ENCODE peak calls at places on chromosomes 1 and 21, in nine cellular contexts. A, V, E, O, M, B, I, U and Z are unnamed samples.
A peak's percentile ranks its signal among the peaks of the same experiment; 100 is the strongest.

GRCh38 chr1:85134583-85135455 is 66.0 kb downstream of the SYDE2 start:
- DNase-seq in A (no peak), V (no peak), E (peak; percentile 86), O (no peak), M (peak; percentile 37), B (no peak), I (no peak), U (no peak), Z (no peak)

GRCh38 chr1:220483700-220484099 is 44.2 kb upstream of the MARK1 start:
- DNase-seq in A (no peak), V (no peak), E (no peak), O (no peak), M (no peak), B (no peak), I (no peak), U (no peak), Z (peak; percentile 84)

GRCh38 chr1:241266121-241266520 is 90.9 kb downstream of the RGS7 start:
- DNase-seq in A (no peak), V (no peak), E (no peak), O (no peak), M (no peak), B (no peak), I (no peak), U (no peak), Z (no peak)

GRCh38 chr1:25640646-25641328 is 24.2 kb downstream of the MAN1C1 start:
- DNase-seq in A (no peak), V (no peak), E (no peak), O (no peak), M (no peak), B (no peak), I (no peak), U (no peak), Z (peak; percentile 62)

GRCh38 chr1:88768816-88769215 is 84.7 kb downstream of the PKN2 start:
- DNase-seq in A (no peak), V (no peak), E (no peak), O (no peak), M (no peak), B (no peak), I (no peak), U (no peak), Z (no peak)

GRCh38 chr21:17371470-17371869 is 141.4 kb upstream of the CXADR start:
- DNase-seq in A (no peak), V (no peak), E (no peak), O (no peak), M (no peak), B (no peak), I (no peak), U (no peak), Z (no peak)

GRCh38 chr21:27719226-27719625 is 752.3 kb upstream of the ADAMTS5 start:
- DNase-seq in A (no peak), V (no peak), E (no peak), O (no peak), M (no peak), B (no peak), I (no peak), U (no peak), Z (no peak)

GRCh38 chr1:99886179-99886578 is 36.0 kb downstream of the AGL start:
- DNase-seq in A (no peak), V (no peak), E (no peak), O (no peak), M (no peak), B (no peak), I (no peak), U (no peak), Z (no peak)

GRCh38 chr1:1063945-1064831 is 9.9 kb downstream of the RNF223 start:
- DNase-seq in A (peak; percentile 56), V (no peak), E (peak; percentile 61), O (peak; percentile 82), M (peak; percentile 76), B (peak; percentile 77), I (peak; percentile 91), U (no peak), Z (no peak)

GRCh38 chr1:109640285-109640865 is 15.5 kb upstream of the GSTM4 start:
- DNase-seq in A (peak; percentile 75), V (peak; percentile 65), E (peak; percentile 87), O (peak; percentile 60), M (peak; percentile 93), B (peak; percentile 93), I (peak; percentile 95), U (peak; percentile 94), Z (peak; percentile 97)

GRCh38 chr1:25447547-25447946 is 16.9 kb downstream of the MACO1 start:
- DNase-seq in A (no peak), V (no peak), E (no peak), O (no peak), M (no peak), B (no peak), I (no peak), U (no peak), Z (no peak)

GRCh38 chr1:16061255-16061654 is 12.2 kb downstream of the FAM131C start:
- DNase-seq in A (no peak), V (no peak), E (no peak), O (no peak), M (no peak), B (no peak), I (no peak), U (no peak), Z (no peak)

GRCh38 chr1:189606795-189607476 is 870.7 kb downstream of the BRINP3 start:
- DNase-seq in A (no peak), V (no peak), E (no peak), O (no peak), M (no peak), B (no peak), I (no peak), U (no peak), Z (no peak)

DNA sequence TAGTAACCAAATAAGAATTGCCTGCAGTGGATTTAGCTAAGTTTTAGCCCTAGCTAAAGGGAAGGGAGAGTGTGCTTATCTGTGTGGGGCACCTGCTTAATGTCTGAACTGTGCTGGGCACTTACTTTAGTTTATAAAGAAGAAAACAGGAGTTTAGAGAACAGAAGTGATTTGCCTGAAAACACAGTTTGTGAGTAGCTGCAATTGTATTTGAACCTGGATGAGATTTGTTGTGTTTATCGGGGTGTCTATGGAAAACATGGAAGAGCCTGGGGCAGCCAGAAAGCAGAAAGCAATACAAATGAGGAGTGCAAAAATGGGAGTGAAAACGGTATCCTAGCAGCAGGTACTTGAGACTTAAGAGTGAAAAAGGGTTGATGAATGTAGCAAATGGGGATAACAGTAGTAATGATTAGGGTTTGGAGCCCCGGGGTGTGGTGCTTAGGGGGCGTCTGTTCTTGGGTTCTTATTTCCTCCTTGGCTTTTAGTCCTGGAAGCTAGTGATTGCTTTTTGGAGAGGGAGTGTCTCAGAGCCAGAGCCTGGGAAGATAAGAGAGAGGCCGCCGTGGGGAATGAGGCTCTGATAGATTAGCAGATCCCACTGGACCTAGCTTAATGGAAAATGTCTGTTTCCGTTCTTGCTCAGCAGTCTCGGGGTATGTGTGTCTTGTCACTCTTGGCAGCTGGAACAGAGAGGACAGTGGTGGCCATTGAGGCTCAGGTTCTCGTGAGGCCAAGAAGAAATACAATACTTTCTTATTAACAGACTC is 5.6 kb downstream of the PRCC start:
- DNase-seq in A (no peak), V (no peak), E (no peak), O (no peak), M (no peak), B (no peak), I (no peak), U (no peak), Z (no peak)
- TF ChIP-seq POLR2AphosphoS5 in A (no peak), V (no peak), E (no peak), O (no peak), M (no peak), B (no peak), I (no peak), U (no peak), Z (no peak)

GRCh38 chr21:31132574-31133242 is 94.4 kb upstream of the KRTAP19-8 start:
- DNase-seq in A (no peak), V (no peak), E (no peak), O (no peak), M (peak; percentile 43), B (no peak), I (no peak), U (no peak), Z (no peak)
- H3K27ac ChIP-seq in A (no peak overlapping the region), V (no peak overlapping the region), E (no peak overlapping the region), O (no peak overlapping the region), M (no peak overlapping the region), B (no peak overlapping the region), I (no peak overlapping the region), U (no peak overlapping the region), Z (no peak overlapping the region)

GRCh38 chr1:27789511-27790154 is 16.6 kb downstream of the STX12 start:
- DNase-seq in A (peak; percentile 40), V (no peak), E (peak; percentile 82), O (peak; percentile 92), M (no peak), B (peak; percentile 59), I (no peak), U (no peak), Z (no peak)
- TF ChIP-seq POLR2A in A (no peak), V (no peak), E (no peak), O (peak; percentile 19), M (no peak), B (no peak), I (no peak), U (no peak), Z (no peak)

GRCh38 chr1:234602334-234603220 is 7.4 kb downstream of the IRF2BP2 start:
- DNase-seq in A (peak; percentile 76), V (peak; percentile 61), E (peak; percentile 68), O (peak; percentile 92), M (peak; percentile 59), B (peak; percentile 43), I (no peak), U (no peak), Z (no peak)

GRCh38 chr1:234600418-234601216 is 9.4 kb downstream of the IRF2BP2 start:
- DNase-seq in A (no peak), V (no peak), E (no peak), O (peak; percentile 63), M (peak; percentile 64), B (peak; percentile 66), I (no peak), U (no peak), Z (no peak)

GRCh38 chr1:234599617-234600417 is 10.2 kb downstream of the IRF2BP2 start:
- DNase-seq in A (peak; percentile 80), V (peak; percentile 80), E (peak; percentile 86), O (peak; percentile 92), M (peak; percentile 92), B (peak; percentile 89), I (peak; percentile 95), U (peak; percentile 92), Z (peak; percentile 95)

GRCh38 chr1:234603221-234604204 is 6.5 kb downstream of the IRF2BP2 start:
- DNase-seq in A (no peak), V (no peak), E (no peak), O (peak; percentile 66), M (no peak), B (no peak), I (no peak), U (no peak), Z (no peak)

DNA sequence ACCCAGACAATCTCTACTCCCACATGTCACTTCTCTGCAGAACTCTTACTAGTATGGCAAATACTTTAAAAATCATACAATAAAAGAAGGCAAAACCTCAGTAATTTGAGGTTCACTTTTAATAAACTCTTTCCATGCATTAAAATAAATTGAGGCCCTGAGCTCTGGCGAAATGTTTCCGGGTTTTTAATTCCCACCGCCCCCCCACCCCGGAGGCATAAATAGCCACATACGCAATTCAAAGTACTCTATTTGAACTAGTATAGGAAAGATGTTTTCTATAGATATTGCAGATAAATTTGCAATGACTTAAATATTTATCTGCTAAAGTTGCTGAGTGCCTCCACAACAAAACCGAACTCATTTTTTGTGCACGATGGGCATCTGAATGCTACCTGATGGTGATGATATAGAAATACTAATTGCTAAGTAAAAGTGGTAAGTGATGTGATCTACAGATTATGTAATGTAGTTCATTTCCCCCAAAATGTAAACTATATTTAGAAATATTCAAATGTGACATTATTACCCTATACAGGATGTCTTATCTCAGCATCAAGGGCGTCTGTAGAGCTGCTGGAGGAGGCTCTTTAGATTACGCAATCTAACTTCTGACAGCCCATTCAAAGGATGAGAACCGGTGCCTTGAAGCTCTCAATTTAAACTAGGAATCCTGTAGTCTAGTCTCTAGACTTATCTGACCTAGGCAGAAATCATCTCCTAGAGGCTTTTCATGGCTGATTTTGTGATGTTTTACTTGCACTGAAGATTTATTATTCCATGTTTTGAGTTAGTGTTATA is 8.6 kb downstream of the IRF2BP2 start:
- DNase-seq in A (no peak), V (no peak), E (peak; percentile 50), O (peak; percentile 52), M (peak; percentile 42), B (no peak), I (no peak), U (no peak), Z (no peak)
- TF ChIP-seq POLR2AphosphoS5 in A (peak; percentile 25), V (no peak), E (no peak), O (no peak), M (peak; percentile 52), B (peak; percentile 51), I (no peak), U (no peak), Z (no peak)